ENCODE peak calls at places on chromosomes 2 and 18, in five cellular contexts. V is adrenal gland, L is esophagus squamous epithelium, O is RWPE1, T is stomach. X is an unnamed sample.

GRCh38 chr2:82599021-82599420 is 1860.1 kb downstream of the SUCLG1 start:
- DNase-seq in V (no peak), L (no peak), O (no peak), T (no peak), X (no peak)

GRCh38 chr2:26615336-26616031 is 25.7 kb downstream of the CIB4 start:
- DNase-seq in V (no peak), L (no peak), O (no peak), T (no peak), X (no peak)

GRCh38 chr18:49839012-49839411 is 25.7 kb upstream of the ACAA2 start:
- DNase-seq in V (no peak), L (no peak), O (peak; percentile 68), T (no peak), X (no peak)

GRCh38 chr2:105882920-105883319 is 138.2 kb downstream of the NCK2 start:
- DNase-seq in V (no peak), L (no peak), O (no peak), T (no peak), X (no peak)

GRCh38 chr2:20400787-20401494 is 45.9 kb upstream of the RHOB start:
- DNase-seq in V (peak; percentile 23), L (no peak), O (no peak), T (no peak), X (no peak)

GRCh38 chr2:13662055-13662454 is 945.3 kb downstream of the TRIB2 start:
- DNase-seq in V (no peak), L (no peak), O (no peak), T (no peak), X (no peak)

GRCh38 chr2:239830718-239831271 is 194.3 kb downstream of the NDUFA10 start:
- DNase-seq in V (no peak), L (no peak), O (no peak), T (peak; percentile 24), X (no peak)

GRCh38 chr2:136207665-136208064 is 89.7 kb upstream of the CXCR4 start:
- DNase-seq in V (peak; percentile 15), L (no peak), O (no peak), T (no peak), X (no peak)

GRCh38 chr2:132757002-132757598 is 87.1 kb upstream of the LYPD1 start:
- DNase-seq in V (no peak), L (no peak), O (no peak), T (no peak), X (no peak)

GRCh38 chr18:37539236-37539635 is 26.4 kb downstream of the CELF4 start:
- DNase-seq in V (no peak), L (no peak), O (no peak), T (no peak), X (no peak)

GRCh38 chr2:58055027-58055786 is 8.6 kb downstream of the VRK2 start:
- DNase-seq in V (no peak), L (no peak), O (no peak), T (no peak), X (no peak)

GRCh38 chr2:43178602-43179542 is 47.5 kb downstream of the ZFP36L2 start:
- DNase-seq in V (peak; percentile 90), L (no peak), O (peak; percentile 85), T (peak; percentile 81), X (no peak)

GRCh38 chr18:59087391-59087790 is 52.3 kb upstream of the SEC11C start:
- DNase-seq in V (no peak), L (no peak), O (no peak), T (no peak), X (no peak)

GRCh38 chr18:73975266-73975665 is 172.4 kb downstream of the FBXO15 start:
- DNase-seq in V (no peak), L (no peak), O (no peak), T (no peak), X (no peak)

GRCh38 chr2:232103140-232103737 is 141.7 kb downstream of the DIS3L2 start:
- DNase-seq in V (no peak), L (no peak), O (no peak), T (no peak), X (no peak)

GRCh38 chr2:157404363-157404762 is 39.5 kb downstream of the CYTIP start:
- DNase-seq in V (no peak), L (no peak), O (peak; percentile 8), T (no peak), X (no peak)

GRCh38 chr2:35714883-35715282 is 640.7 kb upstream of the CRIM1 start:
- DNase-seq in V (no peak), L (no peak), O (no peak), T (no peak), X (no peak)

GRCh38 chr2:67878743-67879142 is 184.1 kb downstream of the C1D start:
- DNase-seq in V (no peak), L (no peak), O (no peak), T (no peak), X (no peak)

GRCh38 chr2:162245737-162246136 is 2.5 kb upstream of the FAP start:
- DNase-seq in V (no peak), L (no peak), O (peak; percentile 64), T (no peak), X (no peak)

GRCh38 chr2:217994776-217995274 is 8.0 kb downstream of the TNS1 start:
- DNase-seq in V (no peak), L (no peak), O (peak; percentile 67), T (no peak), X (no peak)

GRCh38 chr18:32576296-32576916 is 105.7 kb upstream of the GAREM1 start:
- DNase-seq in V (peak; percentile 10), L (no peak), O (no peak), T (no peak), X (no peak)

GRCh38 chr2:101830555-101830954 is 133.0 kb downstream of the MAP4K4 start:
- DNase-seq in V (no peak), L (no peak), O (no peak), T (no peak), X (no peak)

GRCh38 chr2:101830146-101830545 is 132.6 kb downstream of the MAP4K4 start:
- DNase-seq in V (no peak), L (no peak), O (no peak), T (no peak), X (no peak)

GRCh38 chr2:101831351-101831865 is 133.9 kb downstream of the MAP4K4 start:
- DNase-seq in V (peak; percentile 78), L (no peak), O (peak; percentile 49), T (peak; percentile 78), X (peak; percentile 54)

GRCh38 chr2:101833890-101834523 is 136.5 kb downstream of the MAP4K4 start:
- DNase-seq in V (no peak), L (no peak), O (no peak), T (no peak), X (no peak)

GRCh38 chr2:101832114-101832513 is 134.6 kb downstream of the MAP4K4 start:
- DNase-seq in V (no peak), L (no peak), O (no peak), T (no peak), X (no peak)
- TF ChIP-seq CTCF in V (peak; percentile 9), L (peak; percentile 43), O (peak; percentile 32), T (no peak), X (no peak)

DNA sequence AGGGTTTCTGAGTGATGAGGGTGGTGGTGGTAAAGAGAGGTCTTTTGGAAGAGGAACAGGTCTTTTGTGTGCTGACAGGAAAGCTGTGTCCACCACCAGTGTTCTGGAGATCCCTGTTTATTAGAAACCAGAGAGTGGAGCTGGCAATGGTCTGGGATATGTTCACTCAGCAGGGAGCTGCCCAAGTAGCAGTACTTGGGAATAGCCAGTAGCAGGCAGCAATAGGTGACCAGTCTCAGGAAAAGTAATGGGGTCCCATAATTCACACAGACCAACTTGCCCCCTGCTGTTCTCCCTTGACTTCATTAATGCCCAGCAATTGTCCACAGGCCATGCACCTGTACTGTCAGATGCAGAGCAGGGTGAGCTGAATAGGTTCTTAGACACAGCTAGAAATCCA is 1.8 kb downstream of the TSPYL6 start:
- DNase-seq in V (no peak), L (no peak), O (no peak), T (no peak), X (no peak)
- TF ChIP-seq CTCF in V (no peak), L (no peak), O (no peak), T (no peak), X (no peak)

GRCh38 chr2:88694015-88694414 is 2.5 kb downstream of the RPIA start:
- DNase-seq in V (no peak), L (no peak), O (no peak), T (peak; percentile 72), X (no peak)

GRCh38 chr2:88691339-88692183 is at the start of gene RPIA:
- DNase-seq in V (peak; percentile 99), L (peak; percentile 89), O (peak; percentile 97), T (peak; percentile 99), X (peak; percentile 94)

GRCh38 chr2:88687384-88687783 is 4.1 kb upstream of the RPIA start:
- DNase-seq in V (no peak), L (no peak), O (no peak), T (no peak), X (no peak)

GRCh38 chr2:88692187-88692586 is 714 bp downstream of the RPIA start:
- DNase-seq in V (peak; percentile 31), L (no peak), O (peak; percentile 27), T (peak; percentile 40), X (no peak)

DNA sequence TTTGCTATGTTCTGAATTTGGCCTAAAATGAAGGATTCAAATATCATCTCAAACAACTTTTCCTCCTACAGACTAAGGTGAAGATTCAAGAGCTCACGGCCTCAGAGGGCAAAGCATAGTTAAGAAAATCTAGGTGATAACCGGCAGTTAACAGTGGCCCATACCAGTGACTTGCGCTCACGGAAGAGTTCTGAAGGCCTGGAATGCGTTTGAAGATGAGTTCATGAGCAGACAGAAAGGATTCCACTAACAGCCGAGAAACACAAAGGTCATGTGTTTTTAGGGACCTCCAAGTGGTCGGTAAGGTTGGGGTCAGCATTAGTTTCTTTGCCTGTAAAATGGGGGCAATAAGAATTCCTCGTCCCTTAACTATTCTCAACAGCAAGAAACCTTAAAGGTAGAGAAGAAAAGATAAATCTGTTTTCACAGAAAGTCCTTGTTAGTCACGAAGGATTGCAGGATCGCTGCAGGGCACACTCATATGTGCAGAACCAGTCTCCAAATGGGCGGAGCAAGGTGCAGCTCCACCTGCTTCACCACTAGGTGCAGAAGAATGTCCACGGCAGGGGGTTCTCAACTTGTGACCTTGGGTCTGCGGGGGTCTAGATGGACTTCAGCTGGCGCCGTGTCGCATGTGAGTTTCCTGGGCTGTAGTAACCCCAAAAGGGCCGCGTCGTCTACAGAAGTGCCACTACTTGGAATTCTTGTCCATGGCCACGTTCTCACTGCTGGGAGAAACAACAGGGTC is 708 bp upstream of the RPIA start:
- DNase-seq in V (peak; percentile 42), L (no peak), O (peak; percentile 73), T (peak; percentile 53), X (no peak)
- TF ChIP-seq CTCF in V (peak; percentile 16), L (peak; percentile 71), O (no peak), T (no peak), X (no peak)

GRCh38 chr2:214315324-214315723 is 95.5 kb upstream of the VWC2L start:
- DNase-seq in V (no peak), L (no peak), O (no peak), T (no peak), X (no peak)

GRCh38 chr2:214311931-214312749 is 98.7 kb upstream of the VWC2L start:
- DNase-seq in V (no peak), L (no peak), O (peak; percentile 73), T (no peak), X (no peak)

GRCh38 chr2:214311031-214311533 is 99.8 kb upstream of the VWC2L start:
- DNase-seq in V (no peak), L (no peak), O (no peak), T (no peak), X (no peak)

DNA sequence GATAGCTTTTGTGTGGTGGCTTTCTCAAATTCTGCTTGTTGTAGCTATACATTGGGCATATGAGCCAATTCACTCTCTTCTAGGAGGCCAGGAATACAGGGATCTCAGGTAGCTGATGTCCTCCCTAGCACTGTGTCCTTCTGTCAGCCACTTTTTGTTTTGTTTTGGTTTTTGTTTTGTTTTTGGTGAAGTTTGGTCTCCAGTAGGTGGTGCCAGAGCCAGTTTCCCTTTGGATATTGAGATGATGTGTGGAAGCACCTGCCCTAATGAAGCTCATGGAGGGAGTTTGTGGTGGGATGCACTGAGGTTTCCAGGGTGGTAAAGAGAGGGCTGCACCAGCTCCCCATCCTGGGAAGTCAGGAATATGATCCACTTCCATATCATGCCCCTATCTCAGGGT is 100.5 kb upstream of the VWC2L start:
- DNase-seq in V (no peak), L (no peak), O (no peak), T (no peak), X (no peak)
- TF ChIP-seq CTCF in V (no peak), L (peak; percentile 33), O (no peak), T (no peak), X (no peak)

X was measured in omental fat pad.